ENCODE peak calls at places on chromosomes 4 and X, in five cellular contexts. One of them, this sample, is unnamed.

GRCh38 chr4:1056671-1057402 is 45.4 kb downstream of the FGFRL1 start:
- DNase-seq in HEK293T: no peak
- DNase-seq in GM04504: no peak
- DNase-seq in fibroblast of the conjunctiva: no peak
- DNase-seq in fibroblast of lung: no peak
- DNase-seq in this sample: no peak

GRCh38 chr4:91851456-91851855 is 452.3 kb upstream of the GRID2 start:
- DNase-seq in HEK293T: no peak
- DNase-seq in fibroblast of the conjunctiva: no peak
- DNase-seq in GM04504: no peak
- DNase-seq in fibroblast of lung: no peak
- DNase-seq in this sample: no peak

GRCh38 chrX:125977851-125978250 is 188.2 kb downstream of the DCAF12L2 start:
- DNase-seq in fibroblast of the conjunctiva: no peak
- DNase-seq in fibroblast of lung: no peak
- DNase-seq in GM04504: no peak
- DNase-seq in HEK293T: no peak
- DNase-seq in this sample: no peak

GRCh38 chr4:94880976-94881375 is 123.2 kb downstream of the BMPR1B start:
- DNase-seq in fibroblast of lung: peak
- DNase-seq in fibroblast of the conjunctiva: peak
- DNase-seq in GM04504: peak
- DNase-seq in HEK293T: no peak
- DNase-seq in this sample: no peak

GRCh38 chrX:4547218-4547836 is 833.9 kb upstream of the PRKX start:
- DNase-seq in GM04504: peak
- DNase-seq in fibroblast of the conjunctiva: peak
- DNase-seq in HEK293T: peak
- DNase-seq in fibroblast of lung: peak
- DNase-seq in this sample: peak

GRCh38 chr4:165826166-165826565 is 46.9 kb upstream of the TLL1 start:
- DNase-seq in fibroblast of lung: no peak
- DNase-seq in GM04504: no peak
- DNase-seq in fibroblast of the conjunctiva: no peak
- DNase-seq in HEK293T: no peak
- DNase-seq in this sample: no peak

GRCh38 chr4:13378973-13379759 is 105.0 kb downstream of the RAB28 start:
- DNase-seq in HEK293T: no peak
- DNase-seq in fibroblast of the conjunctiva: no peak
- DNase-seq in GM04504: no peak
- DNase-seq in fibroblast of lung: no peak
- DNase-seq in this sample: no peak

GRCh38 chr4:29151584-29151983 is 1568.6 kb upstream of the PCDH7 start:
- DNase-seq in HEK293T: no peak
- DNase-seq in fibroblast of the conjunctiva: no peak
- DNase-seq in fibroblast of lung: no peak
- DNase-seq in GM04504: no peak
- DNase-seq in this sample: no peak

GRCh38 chrX:124931241-124931640 is 388.4 kb upstream of the TEX13C start:
- DNase-seq in fibroblast of the conjunctiva: no peak
- DNase-seq in HEK293T: no peak
- DNase-seq in fibroblast of lung: no peak
- DNase-seq in GM04504: no peak
- DNase-seq in this sample: no peak

GRCh38 chrX:3697701-3698279 is 15.7 kb downstream of the PRKX start:
- DNase-seq in fibroblast of lung: peak
- DNase-seq in HEK293T: no peak
- DNase-seq in GM04504: no peak
- DNase-seq in fibroblast of the conjunctiva: no peak
- DNase-seq in this sample: no peak

GRCh38 chrX:153600032-153600373 is 1.1 kb upstream of the CCNQ start:
- DNase-seq in HEK293T: no peak
- DNase-seq in fibroblast of lung: no peak
- DNase-seq in GM04504: no peak
- DNase-seq in fibroblast of the conjunctiva: no peak
- DNase-seq in this sample: no peak

GRCh38 chr4:77001907-77002306 is 52.4 kb downstream of the SEPTIN11 start:
- DNase-seq in HEK293T: no peak
- DNase-seq in fibroblast of the conjunctiva: no peak
- DNase-seq in fibroblast of lung: peak
- DNase-seq in GM04504: no peak
- DNase-seq in this sample: no peak

GRCh38 chrX:31209005-31209612 is 137.3 kb upstream of the FTHL17 start:
- DNase-seq in fibroblast of the conjunctiva: no peak
- DNase-seq in HEK293T: peak
- DNase-seq in GM04504: no peak
- DNase-seq in fibroblast of lung: no peak
- DNase-seq in this sample: no peak

GRCh38 chr4:110172972-110173371 is 25.4 kb downstream of the ELOVL6 start:
- DNase-seq in fibroblast of the conjunctiva: no peak
- DNase-seq in GM04504: no peak
- DNase-seq in HEK293T: no peak
- DNase-seq in fibroblast of lung: no peak
- DNase-seq in this sample: no peak